ENCODE peak calls at places on chromosomes 5 and 9, in six cellular contexts. I is lung, N is PC-3, M is mucosa of descending colon, L is stomach, X is fibroblast of lung. Z is an unnamed sample. For H3K9me3, the result is how much of the 10 kb centered on the place peaks cover.

GRCh38 chr9:21153688-21154608 is 12.3 kb upstream of the IFNW1 start:
- DNase-seq in X (peak), M (no peak), N (peak), L (no peak), I (no peak), Z (no peak)

GRCh38 chr5:75668988-75669760 is 48.1 kb downstream of the POC5 start:
- DNase-seq in N (peak), I (peak), M (peak), L (peak), X (peak), Z (no peak)

GRCh38 chr5:102886586-102886985 is 131.5 kb downstream of the PAM start:
- DNase-seq in X (no peak), M (no peak), N (peak), I (no peak), L (no peak), Z (no peak)

GRCh38 chr9:107213080-107213479 is 70.0 kb upstream of the RAD23B start:
- DNase-seq in M (no peak), L (no peak), I (no peak), N (no peak), X (no peak), Z (no peak)

GRCh38 chr5:113807384-113808053 is 294.0 kb downstream of the YTHDC2 start:
- DNase-seq in L (no peak), I (no peak), M (no peak), X (peak), N (no peak), Z (no peak)

GRCh38 chr5:50727149-50727496 is 60.7 kb downstream of the PARP8 start:
- DNase-seq in M (no peak), I (no peak), N (no peak), X (peak), L (peak), Z (no peak)

GRCh38 chr9:128203842-128204551 is 818 bp downstream of the DNM1 start:
- DNase-seq in X (peak), N (peak), L (no peak), M (peak), I (no peak), Z (no peak)

GRCh38 chr5:178551059-178551458 is 39.1 kb downstream of the COL23A1 start:
- DNase-seq in X (peak), N (peak), M (no peak), L (no peak), I (no peak), Z (no peak)

GRCh38 chr9:104784098-104784497 is 20.2 kb downstream of the NIPSNAP3B start:
- DNase-seq in X (no peak), I (no peak), N (no peak), M (no peak), L (no peak), Z (no peak)

GRCh38 chr9:76987594-76988200 is 31.8 kb upstream of the FOXB2 start:
- DNase-seq in X (peak), I (no peak), M (peak), L (no peak), N (peak), Z (no peak)

GRCh38 chr9:85536076-85536475 is 205.7 kb downstream of the AGTPBP1 start:
- DNase-seq in X (peak), I (peak), N (peak), L (no peak), M (no peak), Z (no peak)

GRCh38 chr5:68245325-68245724 is 29.8 kb downstream of the PIK3R1 start:
- DNase-seq in M (no peak), X (peak), L (no peak), I (no peak), N (no peak), Z (no peak)

GRCh38 chr5:151123897-151124751 is 33.5 kb downstream of the ANXA6 start:
- DNase-seq in I (peak), N (peak), L (peak), X (peak), M (no peak), Z (peak)

GRCh38 chr5:74040811-74041491 is 415.0 kb downstream of the ARHGEF28 start:
- DNase-seq in I (no peak), X (peak), M (no peak), L (no peak), N (peak), Z (no peak)

GRCh38 chr9:114287763-114288232 is 35.1 kb upstream of the ORM1 start:
- DNase-seq in L (no peak), I (no peak), M (peak), N (no peak), X (no peak), Z (peak)

GRCh38 chr5:158852622-158853021 is 247.1 kb downstream of the EBF1 start:
- DNase-seq in L (no peak), I (no peak), N (no peak), M (no peak), X (no peak), Z (no peak)

GRCh38 chr5:140293091-140293996 is 9.6 kb downstream of the PFDN1 start:
- DNase-seq in I (no peak), X (peak), L (no peak), N (no peak), M (no peak), Z (no peak)

GRCh38 chr5:152532714-152533113 is 127.6 kb upstream of the NMUR2 start:
- DNase-seq in M (no peak), N (peak), I (no peak), X (peak), L (no peak), Z (no peak)

GRCh38 chr5:23461576-23461975 is 45.8 kb upstream of the PRDM9 start:
- DNase-seq in L (no peak), M (no peak), N (no peak), X (no peak), I (no peak), Z (no peak)

GRCh38 chr5:23459214-23459613 is 48.2 kb upstream of the PRDM9 start:
- DNase-seq in L (no peak), N (no peak), X (no peak), I (no peak), M (no peak), Z (no peak)

GRCh38 chr5:23457780-23458179 is 49.6 kb upstream of the PRDM9 start:
- DNase-seq in X (no peak), M (no peak), L (no peak), I (no peak), N (no peak), Z (no peak)
- H3K9me3 ChIP-seq in X (under half), M (under half), L (under half), I (under half), N (under half), Z (under half)

GRCh38 chr5:141320225-141321169 is at the start of gene TAF7:
- DNase-seq in X (peak), L (peak), I (peak), M (peak), N (peak), Z (peak)
- H3K9me3 ChIP-seq in X (under half), L (half or more), I (under half), M (half or more), N (under half), Z (under half)

GRCh38 chr5:149839761-149840160 is 104.8 kb downstream of the PDE6A start:
- DNase-seq in I (no peak), M (no peak), N (no peak), X (no peak), L (no peak), Z (no peak)

GRCh38 chr5:149840226-149840825 is 104.3 kb downstream of the PDE6A start:
- DNase-seq in X (no peak), L (no peak), M (no peak), I (no peak), N (no peak), Z (no peak)

GRCh38 chr5:149838881-149839739 is 105.5 kb downstream of the PDE6A start:
- DNase-seq in X (peak), N (peak), I (no peak), M (no peak), L (peak), Z (no peak)

GRCh38 chr5:149845601-149846000 is 99.0 kb downstream of the PDE6A start:
- DNase-seq in X (no peak), I (no peak), M (no peak), L (no peak), N (no peak), Z (no peak)

DNA sequence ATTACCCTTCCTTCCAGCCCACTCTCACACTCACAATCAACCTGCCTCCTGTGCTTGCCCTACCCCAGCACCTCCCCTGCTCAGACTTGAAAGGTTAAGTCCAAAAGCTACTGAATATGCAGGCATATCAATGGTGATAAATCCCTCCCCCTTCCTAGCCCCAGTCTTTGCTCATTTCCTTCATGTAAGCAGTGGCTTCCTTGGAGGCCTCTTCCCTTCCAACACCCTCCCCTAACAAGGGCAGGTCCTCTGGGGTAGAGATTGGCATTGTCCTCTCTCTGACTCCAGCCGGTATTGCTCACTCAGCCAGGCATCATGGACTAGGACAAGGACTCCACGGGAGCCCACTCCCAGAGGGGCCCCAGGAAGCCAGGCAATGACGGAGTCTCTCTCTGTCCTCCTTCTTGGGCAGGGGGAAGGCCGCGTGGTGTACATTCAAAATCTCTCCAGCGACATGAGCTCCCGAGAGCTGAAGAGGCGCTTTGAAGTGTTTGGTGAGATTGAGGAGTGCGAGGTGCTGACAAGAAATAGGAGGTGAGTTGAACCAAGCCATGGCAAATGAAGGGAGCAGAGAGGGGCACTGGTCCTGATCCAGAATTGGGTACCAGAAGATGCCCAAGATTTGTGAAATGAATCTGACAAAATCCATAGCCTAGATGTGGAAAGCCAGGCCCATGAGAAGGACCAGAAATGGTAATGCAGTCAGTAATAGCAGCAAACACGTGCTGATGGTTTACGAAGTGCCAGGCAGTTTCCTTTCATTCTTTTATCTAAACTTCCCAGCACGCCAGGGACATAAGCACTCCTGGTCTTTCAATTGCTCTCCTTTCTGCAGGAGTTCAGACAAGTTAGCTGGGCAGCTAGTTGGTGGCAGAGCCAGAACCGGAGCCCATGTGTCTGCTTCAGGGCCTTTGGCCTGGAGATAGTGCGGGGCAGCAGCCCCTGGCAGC is 102.5 kb downstream of the PDE6A start:
- DNase-seq in N (no peak), X (no peak), M (no peak), L (no peak), I (no peak), Z (no peak)
- H3K9me3 ChIP-seq in N (under half), X (under half), M (under half), L (under half), I (under half), Z (under half)

GRCh38 chr9:113221003-113221799 is at the start of the genes FKBP15 and SLC31A1:
- DNase-seq in N (peak), I (peak), X (peak), M (peak), L (peak), Z (peak)

GRCh38 chr9:113220467-113221002 is 542 bp downstream of the FKBP15 start:
- DNase-seq in N (peak), X (no peak), L (no peak), M (no peak), I (no peak), Z (no peak)

GRCh38 chr9:113221800-113222481 is 597 bp downstream of the SLC31A1 start:
- DNase-seq in X (no peak), L (no peak), I (no peak), M (no peak), N (peak), Z (no peak)

GRCh38 chr9:113219972-113220371 is 1.1 kb downstream of the FKBP15 start:
- DNase-seq in N (no peak), I (no peak), L (no peak), M (no peak), X (peak), Z (no peak)

DNA sequence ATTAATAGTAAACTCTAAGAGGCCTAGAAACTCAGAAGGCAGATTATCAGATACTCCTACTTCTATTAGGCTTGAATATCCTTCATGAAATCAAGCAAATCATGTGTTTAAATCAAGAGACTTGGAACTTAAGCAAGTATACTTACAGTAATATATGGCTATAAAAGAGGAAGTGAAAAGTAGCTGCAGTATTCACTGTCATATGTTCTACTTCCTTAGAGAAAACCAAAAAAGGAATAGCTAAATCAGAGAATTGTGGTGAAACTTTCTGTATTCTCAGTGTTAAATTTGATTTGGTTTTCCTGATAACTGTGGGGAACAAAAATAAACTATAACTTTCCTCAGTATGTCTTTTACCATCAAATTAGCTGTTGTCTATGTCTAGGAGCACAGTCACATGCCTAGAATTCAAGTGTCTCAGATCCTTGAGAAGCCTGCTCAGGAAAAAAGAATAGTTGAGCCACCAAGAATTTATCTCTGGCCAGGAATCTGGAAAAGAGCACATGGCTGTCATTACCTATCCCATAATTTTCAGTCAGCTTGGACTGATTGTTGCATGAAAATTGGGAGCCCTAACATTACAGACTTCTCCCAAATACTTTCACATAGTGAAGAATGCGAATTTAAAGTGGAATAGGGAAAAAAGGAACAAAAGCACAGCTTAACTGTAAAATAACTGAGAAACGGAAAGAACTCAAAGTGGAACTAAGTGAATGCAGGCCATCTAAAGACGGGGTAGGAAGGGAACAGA is 1.7 kb downstream of the FKBP15 start:
- DNase-seq in I (no peak), L (no peak), N (no peak), X (no peak), M (no peak), Z (no peak)
- H3K9me3 ChIP-seq in I (under half), L (under half), N (under half), X (under half), M (under half), Z (under half)

GRCh38 chr9:108861997-108862396 is at the start of gene ACTL7A:
- DNase-seq in N (no peak), M (no peak), X (no peak), L (no peak), I (no peak), Z (no peak)
- H3K9me3 ChIP-seq in N (under half), M (under half), X (under half), L (under half), I (under half), Z (under half)

GRCh38 chr5:141322261-141322660 is 1.7 kb upstream of the TAF7 start:
- DNase-seq in X (no peak), I (no peak), M (no peak), L (no peak), N (no peak), Z (no peak)

GRCh38 chr5:141313711-141314110 is 6.9 kb downstream of the TAF7 start:
- DNase-seq in L (no peak), X (no peak), M (no peak), I (no peak), N (no peak), Z (no peak)

GRCh38 chr5:141319202-141319601 is 1.4 kb downstream of the TAF7 start:
- DNase-seq in L (no peak), X (no peak), N (no peak), I (no peak), M (no peak), Z (no peak)

DNA sequence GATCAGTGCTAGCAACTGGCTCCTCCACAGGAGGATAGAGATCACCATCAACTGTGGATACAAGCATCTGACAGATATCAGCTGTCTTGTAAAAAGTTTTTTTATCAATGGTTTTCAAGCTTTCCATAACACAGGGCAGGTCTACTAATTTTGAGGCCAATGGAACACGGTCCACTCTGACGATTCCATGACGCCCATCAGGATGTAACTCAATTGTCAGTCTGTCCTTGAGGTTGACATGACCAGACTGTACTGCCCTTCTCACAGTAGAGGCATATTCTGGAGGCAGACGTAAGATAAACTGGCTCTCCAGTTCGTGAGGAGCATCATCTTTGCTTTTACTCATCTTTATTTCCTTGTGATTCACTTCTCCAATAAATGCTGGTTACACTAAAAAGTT is 885 bp downstream of the TAF7 start:
- DNase-seq in L (no peak), M (no peak), I (no peak), X (no peak), N (no peak), Z (no peak)
- H3K9me3 ChIP-seq in L (half or more), M (half or more), I (under half), X (under half), N (under half), Z (under half)

DNA sequence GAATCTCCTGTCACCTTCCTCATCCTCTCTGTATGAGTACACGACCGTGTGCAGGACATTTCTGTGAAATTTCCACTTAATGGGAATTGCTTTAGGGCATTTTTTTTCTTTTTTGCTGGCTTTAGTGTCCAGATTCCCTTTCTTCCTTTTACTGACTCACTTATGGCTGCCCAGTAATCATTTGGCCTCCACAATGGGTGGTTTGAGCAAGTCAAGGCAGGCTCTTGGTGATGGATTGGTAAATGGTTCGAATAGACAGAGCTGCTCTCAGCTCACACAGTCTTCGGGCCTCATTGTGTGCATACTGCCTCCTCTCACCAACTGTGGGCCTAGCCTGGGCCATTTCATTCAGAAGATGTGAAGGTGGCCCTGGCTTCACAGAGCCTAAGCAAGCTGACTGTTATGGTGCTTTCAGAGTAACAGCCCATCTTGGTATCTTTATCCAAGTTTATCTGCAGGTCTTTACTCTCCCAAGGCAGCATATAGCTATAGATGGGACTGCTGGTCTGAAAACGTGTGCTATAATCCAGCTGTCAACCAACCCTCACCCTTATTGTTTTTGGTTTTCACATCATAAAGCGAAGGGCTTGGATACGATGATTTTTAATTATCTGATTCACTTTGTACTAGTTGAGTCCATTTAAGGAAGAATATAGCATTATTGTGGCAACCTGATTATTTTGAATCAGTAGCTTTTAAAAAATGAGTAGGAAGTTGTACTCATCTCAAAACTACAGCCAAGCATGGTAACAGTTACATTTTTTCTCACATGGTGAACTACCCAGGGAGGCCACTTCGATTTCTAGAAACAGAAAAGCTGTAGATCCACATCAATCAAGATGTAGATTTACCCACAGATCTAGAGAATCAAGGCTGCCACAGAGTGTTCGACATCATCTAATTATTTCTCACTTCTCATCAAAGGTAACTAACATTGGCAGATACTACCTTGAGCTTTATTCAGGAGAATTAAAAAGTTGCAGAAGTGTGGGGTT is 50.4 kb upstream of the CKMT2 start:
- DNase-seq in L (no peak), M (no peak), X (no peak), I (no peak), N (no peak), Z (no peak)
- H3K9me3 ChIP-seq in L (under half), M (under half), X (under half), I (under half), N (under half), Z (under half)

DNA sequence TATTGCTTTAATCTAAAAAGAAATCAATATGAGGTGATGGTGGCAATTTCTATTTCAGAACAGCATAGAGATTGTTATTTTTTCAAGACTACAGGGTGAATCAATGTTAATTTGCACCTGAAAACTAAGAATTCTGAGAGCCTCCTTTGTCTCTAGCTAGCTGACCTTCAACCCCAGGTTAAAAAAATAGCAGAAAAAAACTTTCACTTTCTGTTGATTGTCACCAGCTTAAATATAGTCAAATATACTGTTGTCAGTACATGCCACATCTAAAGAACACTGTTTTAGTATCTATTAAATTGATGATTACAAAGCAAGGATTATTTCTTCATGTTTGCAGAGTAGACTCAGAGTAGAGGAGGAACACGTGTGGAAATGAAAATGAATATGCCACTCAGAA is 1371.4 kb downstream of the MAT2B start:
- DNase-seq in L (no peak), I (no peak), N (no peak), X (no peak), M (no peak), Z (no peak)
- H3K9me3 ChIP-seq in L (under half), I (under half), N (under half), X (under half), M (under half), Z (under half)

DNA sequence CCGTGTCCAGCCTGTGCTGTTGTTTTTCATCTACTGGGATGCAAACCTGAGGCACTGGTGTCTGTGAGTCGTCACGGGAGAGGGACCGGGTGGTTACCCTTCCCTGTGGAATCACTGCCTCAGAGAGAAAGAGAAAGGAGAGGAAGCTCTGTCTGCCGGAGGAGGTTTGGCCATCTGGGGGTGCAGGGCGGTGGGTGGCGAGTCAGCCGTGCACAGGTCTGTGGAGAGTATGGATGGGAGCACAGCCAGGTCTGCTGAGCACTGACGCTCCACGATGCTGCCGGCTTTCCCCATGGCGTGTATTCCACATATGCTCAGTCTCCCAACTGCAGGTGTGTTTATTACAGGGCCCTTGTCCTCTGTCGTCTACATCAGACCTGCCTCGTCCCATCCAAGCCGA is 395.2 kb upstream of the IRX4 start:
- DNase-seq in N (no peak), I (no peak), M (no peak), L (no peak), X (no peak), Z (no peak)
- H3K9me3 ChIP-seq in N (under half), I (under half), M (under half), L (under half), X (under half), Z (under half)